ENCODE peak calls at places on chromosomes 7 and 10, in four cellular contexts. C is lung, T is Panc1, R is left ventricle myocardium inferior. S is an unnamed sample.

GRCh38 chr7:142104550-142105527 is 6.7 kb upstream of the MGAM2 start:
- DNase-seq in C (no peak), T (no peak), R (no peak), S (no peak)

GRCh38 chr7:130593033-130593432 is 75.5 kb downstream of the COPG2 start:
- DNase-seq in C (no peak), T (no peak), R (no peak), S (no peak)

GRCh38 chr7:77820967-77821366 is 22.4 kb downstream of the PHTF2 start:
- DNase-seq in C (no peak), T (no peak), R (no peak), S (no peak)

GRCh38 chr7:29308424-29308823 is 113.8 kb downstream of the CHN2 start:
- DNase-seq in C (no peak), T (no peak), R (no peak), S (no peak)

GRCh38 chr7:20784311-20785210 is 2.1 kb downstream of the SP8 start:
- DNase-seq in C (no peak), T (no peak), R (no peak), S (no peak)

GRCh38 chr10:49614242-49615198 is 683 bp downstream of the CHAT start:
- DNase-seq in C (no peak), T (no peak), R (no peak), S (no peak)

GRCh38 chr7:1027285-1028043 is 16.9 kb upstream of the GPR146 start:
- DNase-seq in C (no peak), T (no peak), R (no peak), S (no peak)

GRCh38 chr7:154857240-154857639 is 145.7 kb downstream of the PAXIP1 start:
- DNase-seq in C (no peak), T (no peak), R (no peak), S (no peak)

GRCh38 chr7:47435889-47436312 is 146.0 kb downstream of the TNS3 start:
- DNase-seq in C (peak; percentile 53), T (peak; percentile 65), R (peak; percentile 63), S (peak; percentile 53)

GRCh38 chr7:158760445-158760764 is 55.8 kb upstream of the NCAPG2 start:
- DNase-seq in C (no peak), T (no peak), R (no peak), S (no peak)

DNA sequence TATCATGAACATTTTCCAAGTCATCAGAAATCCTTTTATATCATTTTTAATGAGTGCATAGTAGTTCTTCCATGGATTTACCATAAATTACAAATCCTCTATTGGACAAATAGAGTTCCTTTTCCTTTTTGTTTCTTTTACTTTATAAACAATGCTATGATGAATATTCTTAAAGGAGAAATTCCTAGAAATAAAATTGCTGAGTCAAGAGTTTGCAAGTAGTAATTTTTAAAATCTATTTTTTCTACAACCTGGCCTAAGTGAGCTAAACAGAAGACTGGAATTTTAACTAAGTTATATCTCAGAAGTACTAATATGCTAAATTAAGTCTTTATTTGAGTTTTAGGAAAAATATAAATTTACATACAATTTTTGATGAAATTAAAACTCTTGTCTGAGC is 38.8 kb downstream of the PLEKHA1 start:
- DNase-seq in C (no peak), T (no peak), R (no peak), S (no peak)
- H3K36me3 ChIP-seq in C (peaks cover 22% of the 10 kb centered on the region), T (peaks cover 66% of the 10 kb centered on the region), R (peaks cover 70% of the 10 kb centered on the region), S (no peaks in the 10 kb centered on the region)

GRCh38 chr10:17703706-17704105 is 48.3 kb upstream of the TMEM236 start:
- DNase-seq in C (no peak), T (no peak), R (no peak), S (no peak)
- H3K36me3 ChIP-seq in C (peaks cover 10% of the 10 kb centered on the region), T (no peaks in the 10 kb centered on the region), R (peaks cover 67% of the 10 kb centered on the region), S (no peaks in the 10 kb centered on the region)

GRCh38 chr10:78029294-78030226 is at the start of gene POLR3A:
- DNase-seq in C (peak; percentile 95), T (peak; percentile 93), R (peak; percentile 96), S (peak; percentile 91)

GRCh38 chr10:78021201-78021600 is 8.1 kb downstream of the POLR3A start:
- DNase-seq in C (no peak), T (no peak), R (no peak), S (no peak)

GRCh38 chr10:78025685-78026364 is 3.5 kb downstream of the POLR3A start:
- DNase-seq in C (no peak), T (peak; percentile 86), R (no peak), S (no peak)

GRCh38 chr10:78028438-78029293 is 649 bp downstream of the POLR3A start:
- DNase-seq in C (no peak), T (no peak), R (no peak), S (no peak)

DNA sequence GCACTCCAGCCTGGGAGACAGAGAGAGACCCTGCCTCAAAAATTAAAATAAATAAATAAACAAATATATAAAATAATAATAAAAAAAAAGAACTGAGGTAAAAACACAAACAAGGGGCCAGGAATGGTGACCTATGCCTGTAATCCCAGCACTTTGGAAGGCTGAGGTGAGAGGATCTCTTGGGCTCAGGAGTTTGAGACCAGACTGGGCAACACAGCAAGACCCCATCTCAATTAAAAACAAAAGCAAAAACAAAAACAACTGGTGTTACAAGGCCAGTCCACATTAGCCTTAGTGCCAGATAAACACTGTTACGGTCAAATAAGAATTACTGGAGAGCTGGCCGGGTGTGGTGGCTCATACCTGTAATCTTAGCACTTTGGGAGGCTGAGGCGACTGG is 5.6 kb downstream of the POLR3A start:
- DNase-seq in C (no peak), T (no peak), R (no peak), S (no peak)
- H3K36me3 ChIP-seq in C (peaks cover 48% of the 10 kb centered on the region), T (peaks cover 37% of the 10 kb centered on the region), R (peaks cover 74% of the 10 kb centered on the region), S (peaks cover 8% of the 10 kb centered on the region)

GRCh38 chr10:120553911-120554310 is 96.9 kb downstream of the PLPP4 start:
- DNase-seq in C (no peak), T (no peak), R (no peak), S (no peak)
- H3K36me3 ChIP-seq in C (no peaks in the 10 kb centered on the region), T (no peaks in the 10 kb centered on the region), R (no peaks in the 10 kb centered on the region), S (no peaks in the 10 kb centered on the region)

GRCh38 chr10:96540240-96540639 is 26.5 kb upstream of the TLL2 start:
- DNase-seq in C (no peak), T (no peak), R (no peak), S (peak; percentile 30)

GRCh38 chr10:96538683-96539082 is 25.0 kb upstream of the TLL2 start:
- DNase-seq in C (no peak), T (no peak), R (no peak), S (no peak)

GRCh38 chr10:96536129-96536528 is 22.4 kb upstream of the TLL2 start:
- DNase-seq in C (no peak), T (no peak), R (no peak), S (no peak)

DNA sequence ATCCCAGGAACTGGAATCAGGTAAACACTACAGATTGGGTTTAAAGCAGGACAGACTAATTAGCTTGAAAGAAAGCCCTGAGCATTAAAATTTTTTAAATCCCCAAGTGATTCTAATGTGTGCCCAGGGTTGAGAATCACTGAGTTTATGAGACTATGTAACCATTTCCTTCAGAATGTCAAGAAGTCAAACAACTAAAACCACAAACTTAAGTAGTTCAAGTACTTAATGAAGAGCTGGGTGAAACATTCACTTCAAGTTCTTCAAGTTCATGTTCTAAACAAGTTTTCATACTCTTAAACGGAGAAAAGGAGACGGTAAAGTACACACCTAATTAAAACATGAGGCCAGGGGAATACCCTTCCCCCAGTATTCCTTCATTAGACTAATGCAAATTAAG is 28.2 kb upstream of the TLL2 start:
- DNase-seq in C (no peak), T (no peak), R (no peak), S (no peak)
- H3K36me3 ChIP-seq in C (peaks cover 17% of the 10 kb centered on the region), T (peaks cover 19% of the 10 kb centered on the region), R (peaks cover 60% of the 10 kb centered on the region), S (no peaks in the 10 kb centered on the region)

GRCh38 chr7:36868727-36869411 is 144.6 kb upstream of the AOAH start:
- DNase-seq in C (no peak), T (no peak), R (no peak), S (no peak)
- H3K36me3 ChIP-seq in C (peaks cover 4% of the 10 kb centered on the region), T (no peaks in the 10 kb centered on the region), R (peaks cover 40% of the 10 kb centered on the region), S (no peaks in the 10 kb centered on the region)

DNA sequence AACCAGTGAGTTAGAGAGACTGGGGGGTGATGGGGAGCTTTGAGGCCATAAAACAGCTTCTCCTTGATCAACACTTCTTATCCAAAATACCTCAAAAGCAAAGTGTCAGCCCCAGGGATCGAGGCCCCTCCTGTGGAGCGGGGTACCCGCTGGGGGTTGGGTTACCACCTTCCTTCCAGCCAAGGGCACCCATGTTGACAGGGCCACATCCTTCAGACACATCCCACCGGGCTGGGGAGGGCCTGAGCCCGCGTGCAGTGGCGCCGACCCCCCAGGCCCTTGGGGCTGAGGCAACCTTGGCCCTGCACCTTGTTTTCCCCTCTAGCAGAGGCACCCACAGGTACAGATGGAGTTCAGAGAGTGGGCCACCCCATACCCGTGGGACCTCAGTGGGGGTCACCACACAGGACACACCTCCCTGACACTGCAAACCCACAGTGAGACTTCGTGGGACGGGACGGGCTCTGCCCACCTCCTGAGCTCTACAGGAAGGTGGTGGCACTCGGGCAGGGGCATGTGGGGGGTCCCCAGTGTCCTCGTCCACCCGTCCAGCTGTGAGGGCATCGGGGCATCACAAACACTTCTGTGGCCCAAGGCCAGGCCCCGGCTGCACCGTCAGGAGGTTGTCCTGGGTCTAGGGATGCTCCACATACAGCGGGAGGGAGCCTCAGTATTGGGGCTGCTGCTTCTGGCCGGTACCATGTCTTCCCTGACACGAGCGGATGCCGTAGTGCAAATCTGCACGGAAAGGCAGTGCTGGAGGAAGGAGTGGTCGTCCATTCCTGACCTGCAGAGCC is 10.7 kb downstream of the DPYSL4 start:
- DNase-seq in C (no peak), T (no peak), R (no peak), S (no peak)
- H3K36me3 ChIP-seq in C (no peaks in the 10 kb centered on the region), T (no peaks in the 10 kb centered on the region), R (peaks cover 24% of the 10 kb centered on the region), S (no peaks in the 10 kb centered on the region)

GRCh38 chr7:2647594-2648172 is 15.9 kb downstream of the TTYH3 start:
- DNase-seq in C (no peak), T (no peak), R (no peak), S (no peak)

GRCh38 chr7:2645274-2645868 is 13.6 kb downstream of the TTYH3 start:
- DNase-seq in C (no peak), T (no peak), R (no peak), S (no peak)

GRCh38 chr7:2646680-2647571 is 15.1 kb downstream of the TTYH3 start:
- DNase-seq in C (no peak), T (no peak), R (no peak), S (no peak)

GRCh38 chr7:2644514-2645273 is 12.9 kb downstream of the TTYH3 start:
- DNase-seq in C (no peak), T (no peak), R (no peak), S (no peak)

DNA sequence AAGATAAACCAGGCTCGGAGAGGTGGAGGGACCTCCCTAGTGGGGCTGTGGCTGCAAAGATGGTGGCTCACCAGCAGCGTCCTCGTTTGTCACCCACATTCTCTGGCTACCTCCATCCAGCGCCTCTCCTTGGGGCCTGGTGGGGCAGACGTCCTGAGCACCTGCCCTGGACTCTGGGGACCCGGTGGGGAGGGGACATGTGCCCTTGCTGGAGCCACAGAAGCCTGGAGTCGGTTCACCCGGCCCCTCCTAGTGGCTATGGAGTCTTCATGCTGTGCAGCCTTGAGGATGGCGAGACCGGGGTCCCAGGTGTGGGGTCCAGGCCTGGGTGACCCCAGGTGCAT is 14.5 kb downstream of the TTYH3 start:
- DNase-seq in C (no peak), T (no peak), R (no peak), S (no peak)
- H3K36me3 ChIP-seq in C (no peaks in the 10 kb centered on the region), T (peaks cover 2% of the 10 kb centered on the region), R (peaks cover 32% of the 10 kb centered on the region), S (no peaks in the 10 kb centered on the region)